ENCODE peak calls at places on chromosome 18, in nine cellular contexts. B, N, Q, S, T, C, Z, A and K are unnamed samples. For H3K36me3, the result is how much of the 10 kb centered on the place peaks cover.

GRCh38 chr18:80171190-80171872 is 62.3 kb downstream of the ADNP2 start:
- DNase-seq in C (peak), S (peak), N (peak), B (peak), Z (no peak), T (no peak), A (no peak), Q (peak), K (peak)

GRCh38 chr18:36544036-36544725 is 246.7 kb downstream of the FHOD3 start:
- DNase-seq in A (no peak), B (no peak), T (peak), S (no peak), C (no peak), N (peak), Z (no peak), Q (no peak), K (no peak)

GRCh38 chr18:6236258-6236657 is 178.5 kb downstream of the L3MBTL4 start:
- DNase-seq in Z (no peak), S (no peak), C (no peak), N (no peak), A (no peak), Q (no peak), B (no peak), T (no peak), K (no peak)

GRCh38 chr18:22813648-22814328 is 119.3 kb upstream of the RBBP8 start:
- DNase-seq in N (peak), Z (peak), S (peak), A (no peak), T (no peak), B (peak), Q (no peak), C (peak), K (no peak)

GRCh38 chr18:28087173-28087563 is 89.8 kb downstream of the CDH2 start:
- DNase-seq in A (no peak), N (peak), Q (peak), B (no peak), S (no peak), C (no peak), Z (no peak), T (no peak), K (no peak)

GRCh38 chr18:51151568-51152511 is 45.6 kb downstream of the MEX3C start:
- DNase-seq in C (no peak), A (no peak), Z (peak), B (no peak), Q (peak), S (no peak), T (no peak), N (no peak), K (peak)

GRCh38 chr18:79796016-79796415 is 1.7 kb upstream of the KCNG2 start:
- DNase-seq in C (no peak), B (no peak), N (no peak), A (no peak), Z (no peak), Q (no peak), T (no peak), S (no peak), K (no peak)

GRCh38 chr18:72086421-72086820 is 457.7 kb downstream of the CBLN2 start:
- DNase-seq in N (peak), B (peak), Z (peak), S (no peak), C (peak), A (no peak), Q (no peak), T (no peak), K (no peak)

GRCh38 chr18:57943723-57944122 is 100.3 kb upstream of the NEDD4L start:
- DNase-seq in B (peak), Z (no peak), N (peak), S (no peak), Q (no peak), C (peak), A (no peak), T (no peak), K (no peak)

GRCh38 chr18:76979906-76980305 is 152.7 kb downstream of the MBP start:
- DNase-seq in B (no peak), N (no peak), C (no peak), A (no peak), T (no peak), Q (no peak), Z (no peak), S (no peak), K (no peak)

GRCh38 chr18:79942211-79942610 is 9.2 kb downstream of the SLC66A2 start:
- DNase-seq in S (no peak), A (no peak), C (no peak), Q (peak), T (no peak), B (no peak), N (no peak), Z (no peak), K (no peak)

GRCh38 chr18:23837591-23837990 is 148.3 kb downstream of the LAMA3 start:
- DNase-seq in B (no peak), Q (no peak), T (peak), N (peak), S (no peak), C (no peak), Z (no peak), A (no peak), K (no peak)

GRCh38 chr18:21262244-21262643 is 20.2 kb downstream of the GREB1L start:
- DNase-seq in A (no peak), T (no peak), Z (no peak), N (no peak), C (no peak), B (no peak), Q (no peak), S (no peak), K (no peak)

GRCh38 chr18:79779700-79780190 is 18.0 kb upstream of the KCNG2 start:
- DNase-seq in Z (no peak), Q (no peak), A (no peak), S (no peak), N (no peak), B (no peak), T (no peak), C (no peak), K (no peak)

GRCh38 chr18:48073231-48073930 is 142.9 kb upstream of the SMAD2 start:
- DNase-seq in T (no peak), Z (no peak), A (no peak), S (no peak), C (peak), Q (no peak), N (no peak), B (no peak), K (no peak)

GRCh38 chr18:36942264-36942663 is 113.3 kb downstream of the KIAA1328 start:
- DNase-seq in C (peak), Q (no peak), A (no peak), N (peak), B (peak), Z (peak), S (peak), T (no peak), K (peak)

GRCh38 chr18:51196811-51197660 is 445 bp downstream of the MEX3C start:
- DNase-seq in C (peak), T (peak), B (no peak), Z (peak), N (peak), A (peak), Q (peak), S (peak), K (peak)

GRCh38 chr18:22441638-22442037 is 23.9 kb upstream of the CTAGE1 start:
- DNase-seq in T (no peak), N (no peak), B (no peak), A (no peak), C (no peak), S (no peak), Q (no peak), Z (no peak), K (no peak)

GRCh38 chr18:34357944-34358580 is 133.3 kb upstream of the NOL4 start:
- DNase-seq in B (no peak), S (no peak), N (no peak), A (no peak), Z (no peak), C (no peak), Q (no peak), T (no peak), K (peak)

GRCh38 chr18:5057348-5058012 is 139.6 kb downstream of the AKAIN1 start:
- DNase-seq in A (peak), C (peak), S (peak), Q (peak), T (peak), N (peak), Z (peak), B (peak), K (peak)

GRCh38 chr18:40935423-40935822 is 1019.6 kb upstream of the PIK3C3 start:
- DNase-seq in Q (no peak), Z (peak), A (no peak), C (peak), T (no peak), N (no peak), S (peak), B (peak), K (no peak)

GRCh38 chr18:6971823-6972478 is 145.6 kb downstream of the LAMA1 start:
- DNase-seq in S (no peak), C (no peak), Z (no peak), B (no peak), Q (no peak), T (no peak), N (no peak), A (no peak), K (no peak)

GRCh38 chr18:11308499-11308898 is 159.1 kb upstream of the PIEZO2 start:
- DNase-seq in B (no peak), A (no peak), Q (no peak), N (peak), T (no peak), Z (no peak), S (no peak), C (no peak), K (no peak)

GRCh38 chr18:11366410-11366809 is 217.0 kb upstream of the PIEZO2 start:
- DNase-seq in T (no peak), A (peak), B (no peak), C (no peak), N (peak), S (no peak), Q (no peak), Z (no peak), K (no peak)

GRCh38 chr18:26175481-26175880 is 41.8 kb downstream of the PSMA8 start:
- DNase-seq in N (no peak), S (no peak), C (no peak), Z (no peak), A (no peak), T (no peak), Q (no peak), B (no peak), K (no peak)

GRCh38 chr18:11309172-11309571 is 159.8 kb upstream of the PIEZO2 start:
- DNase-seq in B (peak), T (no peak), S (no peak), Q (no peak), A (no peak), C (no peak), Z (peak), N (no peak), K (no peak)

GRCh38 chr18:48622911-48623431 is 84.1 kb downstream of the CTIF start:
- DNase-seq in N (peak), B (no peak), S (no peak), Q (no peak), T (no peak), A (no peak), C (no peak), Z (peak), K (peak)

GRCh38 chr18:36461551-36461987 is 164.1 kb downstream of the FHOD3 start:
- DNase-seq in S (no peak), B (peak), T (no peak), Z (no peak), C (no peak), N (peak), A (no peak), Q (no peak), K (no peak)

GRCh38 chr18:10057808-10058791 is 144.3 kb downstream of the VAPA start:
- DNase-seq in Q (no peak), Z (no peak), N (peak), B (peak), S (no peak), C (no peak), A (no peak), T (peak), K (no peak)

GRCh38 chr18:56038258-56039030 is 450.5 kb upstream of the TCF4 start:
- DNase-seq in T (no peak), C (no peak), S (no peak), N (no peak), Q (no peak), Z (peak), B (no peak), A (no peak), K (no peak)

GRCh38 chr18:24499814-24500601 is 39.6 kb downstream of the HRH4 start:
- DNase-seq in A (no peak), B (no peak), C (no peak), Z (no peak), S (no peak), Q (no peak), T (no peak), N (peak), K (no peak)

GRCh38 chr18:45104071-45104440 is 423.4 kb downstream of the SETBP1 start:
- DNase-seq in Q (no peak), A (no peak), B (no peak), C (peak), N (no peak), S (no peak), T (no peak), Z (peak), K (no peak)

GRCh38 chr18:48408727-48409590 is at the start of gene ZBTB7C:
- DNase-seq in S (peak), Q (peak), A (peak), Z (no peak), C (peak), N (no peak), T (peak), B (no peak), K (peak)

DNA sequence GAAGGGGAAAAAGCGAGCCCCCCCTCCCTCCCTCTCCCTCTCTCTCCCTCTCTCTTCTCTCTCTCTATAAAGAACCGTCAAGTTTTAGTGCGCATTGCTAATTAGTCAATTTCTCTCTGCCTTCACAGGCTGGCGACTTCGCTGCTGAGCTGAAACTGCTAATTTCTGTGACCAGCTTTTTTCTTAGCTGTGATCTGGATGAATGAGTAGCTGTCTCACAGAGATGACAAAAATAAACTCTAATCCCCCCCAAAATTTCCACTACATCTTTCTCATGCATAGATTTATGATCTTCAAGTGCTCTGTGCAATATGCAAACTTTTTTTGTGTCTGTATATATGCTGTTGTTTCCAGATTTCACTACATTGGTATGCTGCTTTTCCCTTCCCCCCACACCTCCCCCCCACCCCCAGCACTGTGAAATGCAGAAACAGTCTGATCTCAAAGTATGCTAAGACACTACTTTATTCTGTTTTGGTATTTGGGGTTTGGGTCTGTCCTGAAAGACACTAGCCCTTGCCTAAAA is 427 bp upstream of the KLHL14 start:
- DNase-seq in C (no peak), Z (peak), T (no peak), N (no peak), B (no peak), Q (no peak), S (no peak), A (no peak), K (peak)
- H3K4me3 ChIP-seq in C (peak), Z (peak), T (no peak), N (no peak), B (no peak), Q (no peak), S (no peak), A (no peak), K (no peak)

DNA sequence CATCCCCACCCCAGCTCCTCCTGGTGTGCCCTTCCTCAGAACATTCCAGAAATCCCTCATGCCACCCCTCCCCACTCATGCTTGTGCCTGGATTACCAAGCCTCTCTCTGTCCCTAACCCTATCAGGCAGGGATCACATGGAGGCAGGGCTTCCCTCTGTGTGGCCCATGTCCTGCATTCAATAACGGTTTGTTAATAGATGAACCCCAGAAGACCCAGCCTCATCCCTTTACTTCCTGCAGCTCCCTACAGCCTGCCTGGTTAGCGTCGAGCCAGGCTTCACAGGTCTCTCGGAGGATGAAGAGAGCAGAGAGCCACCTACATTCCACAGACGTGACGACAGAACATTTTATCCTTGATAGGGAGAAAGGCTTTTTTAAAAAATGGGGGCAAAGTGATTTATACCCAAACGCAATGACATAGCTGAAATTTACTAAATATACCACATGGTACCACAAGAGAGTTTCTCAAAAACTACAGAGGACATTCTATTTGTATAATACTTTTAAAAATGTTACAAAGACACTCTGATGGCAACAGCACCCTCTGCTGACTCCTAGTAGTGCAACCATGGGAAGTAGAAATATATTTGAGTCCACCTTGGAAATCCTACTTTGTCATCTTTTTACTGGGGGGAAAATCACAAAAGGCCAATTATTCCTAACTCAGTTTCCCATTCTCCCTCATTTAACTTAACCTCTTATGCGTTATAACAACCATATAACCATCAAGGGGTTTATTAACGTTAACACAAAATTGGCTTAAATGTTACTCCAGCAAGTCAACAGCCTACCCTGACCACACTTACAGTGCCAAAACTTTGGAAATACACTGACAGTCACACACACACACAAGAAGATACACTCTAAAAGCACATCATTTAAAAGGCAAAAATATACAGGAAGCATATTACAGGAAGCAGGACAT is 30.7 kb downstream of the FBXO15 start:
- DNase-seq in S (no peak), C (peak), N (peak), Z (peak), Q (peak), B (peak), T (no peak), A (no peak), K (no peak)
- TF ChIP-seq CTCF in S (peak), C (peak), N (peak), Z (peak), Q (peak), B (peak), T (peak), A (peak), K (peak)

GRCh38 chr18:13451208-13451530 is 232.6 kb downstream of the LDLRAD4 start:
- DNase-seq in C (no peak), B (no peak), A (no peak), T (no peak), S (no peak), Q (no peak), N (no peak), Z (no peak), K (no peak)
- H3K36me3 ChIP-seq in C (under half), B (under half), A (under half), T (under half), S (under half), Q (under half), N (under half), Z (under half), K (under half)

GRCh38 chr18:70827632-70828031 is 538.8 kb downstream of the SOCS6 start:
- DNase-seq in Q (no peak), N (no peak), S (no peak), Z (no peak), T (no peak), A (no peak), C (no peak), B (no peak), K (no peak)
- H3K4me3 ChIP-seq in Q (no peak), N (no peak), S (no peak), Z (no peak), T (no peak), A (no peak), C (no peak), B (no peak), K (no peak)

DNA sequence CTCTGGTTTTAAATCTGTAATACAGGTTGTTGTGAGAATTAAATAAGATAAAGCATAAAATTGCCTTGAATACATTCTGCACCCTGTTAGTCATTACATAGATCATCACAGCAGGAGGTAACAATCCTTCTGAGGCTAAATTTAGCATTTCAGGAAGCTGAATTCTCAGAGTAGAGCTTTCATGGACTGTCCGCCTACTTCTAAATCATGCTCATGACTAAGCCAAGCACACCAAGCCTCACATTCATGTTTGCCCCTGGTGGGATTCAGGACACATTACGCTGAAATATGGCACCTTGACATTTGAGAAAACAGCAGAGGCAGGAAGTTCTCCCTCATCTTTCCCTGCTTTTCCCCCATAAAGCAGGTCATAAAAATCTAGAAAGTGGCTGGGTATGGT is 16.6 kb upstream of the PIK3C3 start:
- DNase-seq in C (no peak), T (no peak), B (peak), S (no peak), Z (no peak), N (peak), Q (no peak), A (no peak), K (no peak)
- TF ChIP-seq CTCF in C (no peak), T (no peak), B (no peak), S (no peak), Z (no peak), N (peak), Q (no peak), A (no peak), K (no peak)

GRCh38 chr18:8106603-8107002 is 502.6 kb upstream of the RAB12 start:
- DNase-seq in A (no peak), N (no peak), S (no peak), T (no peak), B (no peak), C (no peak), Z (no peak), Q (no peak), K (no peak)
- H3K36me3 ChIP-seq in A (under half), N (under half), S (under half), T (under half), B (under half), C (under half), Z (under half), Q (under half), K (under half)

GRCh38 chr18:3605562-3606443 is 155.8 kb downstream of the TGIF1 start:
- DNase-seq in B (peak), C (peak), A (no peak), N (peak), Z (no peak), S (no peak), Q (no peak), T (no peak), K (no peak)
- H3K4me3 ChIP-seq in B (peak), C (peak), A (peak), N (peak), Z (peak), S (peak), Q (no peak), T (peak), K (no peak)